ENCODE peak calls at places on chromosome 1, in nine cellular contexts. One of them, this sample, is unnamed.

GRCh38 chr1:175207971-175208370 is 15.4 kb upstream of the KIAA0040 start:
- DNase-seq in Calu3: no peak
- DNase-seq in MM.1S: no peak
- DNase-seq in PC-9: no peak
- DNase-seq in BE2C: no peak
- DNase-seq in fibroblast of lung: no peak
- DNase-seq in WTC11: no peak
- DNase-seq in psoas muscle: no peak
- DNase-seq in foreskin fibroblast: no peak
- DNase-seq in this sample: no peak

GRCh38 chr1:6105763-6106162 is 60.1 kb downstream of the KCNAB2 start:
- DNase-seq in Calu3: peak
- DNase-seq in MM.1S: no peak
- DNase-seq in PC-9: no peak
- DNase-seq in BE2C: no peak
- DNase-seq in fibroblast of lung: no peak
- DNase-seq in WTC11: no peak
- DNase-seq in psoas muscle: no peak
- DNase-seq in foreskin fibroblast: no peak
- DNase-seq in this sample: no peak

GRCh38 chr1:228497817-228498216 is 10.6 kb downstream of the RNF187 start:
- DNase-seq in Calu3: no peak
- DNase-seq in MM.1S: no peak
- DNase-seq in PC-9: no peak
- DNase-seq in BE2C: no peak
- DNase-seq in fibroblast of lung: no peak
- DNase-seq in WTC11: no peak
- DNase-seq in psoas muscle: no peak
- DNase-seq in foreskin fibroblast: no peak
- DNase-seq in this sample: no peak

GRCh38 chr1:34083974-34084373 is 81.1 kb downstream of the CSMD2 start:
- DNase-seq in Calu3: no peak
- DNase-seq in MM.1S: no peak
- DNase-seq in PC-9: no peak
- DNase-seq in BE2C: no peak
- DNase-seq in fibroblast of lung: no peak
- DNase-seq in WTC11: no peak
- DNase-seq in psoas muscle: no peak
- DNase-seq in foreskin fibroblast: no peak
- DNase-seq in this sample: no peak

GRCh38 chr1:27574871-27575831 is 28.8 kb downstream of the AHDC1 start:
- DNase-seq in Calu3: peak
- DNase-seq in MM.1S: no peak
- DNase-seq in PC-9: no peak
- DNase-seq in BE2C: peak
- DNase-seq in fibroblast of lung: peak
- DNase-seq in WTC11: peak
- DNase-seq in psoas muscle: peak
- DNase-seq in foreskin fibroblast: peak
- DNase-seq in this sample: peak

GRCh38 chr1:235421751-235422150 is 54.5 kb downstream of the TBCE start:
- DNase-seq in Calu3: no peak
- DNase-seq in MM.1S: no peak
- DNase-seq in PC-9: no peak
- DNase-seq in BE2C: peak
- DNase-seq in fibroblast of lung: no peak
- DNase-seq in WTC11: no peak
- DNase-seq in psoas muscle: no peak
- DNase-seq in foreskin fibroblast: no peak
- DNase-seq in this sample: no peak

GRCh38 chr1:51423098-51423821 is 92.9 kb upstream of the TTC39A start:
- DNase-seq in Calu3: no peak
- DNase-seq in MM.1S: no peak
- DNase-seq in PC-9: no peak
- DNase-seq in BE2C: no peak
- DNase-seq in fibroblast of lung: peak
- DNase-seq in WTC11: no peak
- DNase-seq in psoas muscle: no peak
- DNase-seq in foreskin fibroblast: peak
- DNase-seq in this sample: no peak

GRCh38 chr1:241323510-241323909 is 33.5 kb downstream of the RGS7 start:
- DNase-seq in Calu3: peak
- DNase-seq in MM.1S: peak
- DNase-seq in PC-9: no peak
- DNase-seq in BE2C: no peak
- DNase-seq in fibroblast of lung: peak
- DNase-seq in WTC11: peak
- DNase-seq in psoas muscle: no peak
- DNase-seq in foreskin fibroblast: peak
- DNase-seq in this sample: peak

GRCh38 chr1:106831511-106831910 is 225.0 kb upstream of the PRMT6 start:
- DNase-seq in Calu3: peak
- DNase-seq in MM.1S: no peak
- DNase-seq in PC-9: no peak
- DNase-seq in BE2C: no peak
- DNase-seq in fibroblast of lung: no peak
- DNase-seq in WTC11: no peak
- DNase-seq in psoas muscle: no peak
- DNase-seq in foreskin fibroblast: peak
- DNase-seq in this sample: no peak

GRCh38 chr1:161989108-161989507 is 34.6 kb downstream of the OLFML2B start:
- DNase-seq in Calu3: no peak
- DNase-seq in MM.1S: no peak
- DNase-seq in PC-9: no peak
- DNase-seq in BE2C: no peak
- DNase-seq in fibroblast of lung: no peak
- DNase-seq in WTC11: no peak
- DNase-seq in psoas muscle: no peak
- DNase-seq in foreskin fibroblast: peak
- DNase-seq in this sample: no peak

GRCh38 chr1:162019436-162019835 is 4.2 kb downstream of the OLFML2B start:
- DNase-seq in Calu3: no peak
- DNase-seq in MM.1S: no peak
- DNase-seq in PC-9: no peak
- DNase-seq in BE2C: no peak
- DNase-seq in fibroblast of lung: no peak
- DNase-seq in WTC11: no peak
- DNase-seq in psoas muscle: no peak
- DNase-seq in foreskin fibroblast: no peak
- DNase-seq in this sample: no peak

GRCh38 chr1:159188375-159188788 is 16.3 kb upstream of the ACKR1 start:
- DNase-seq in Calu3: peak
- DNase-seq in MM.1S: peak
- DNase-seq in PC-9: no peak
- DNase-seq in BE2C: no peak
- DNase-seq in fibroblast of lung: peak
- DNase-seq in WTC11: peak
- DNase-seq in psoas muscle: peak
- DNase-seq in foreskin fibroblast: peak
- DNase-seq in this sample: peak

GRCh38 chr1:998051-998821 is 1.7 kb downstream of the HES4 start:
- DNase-seq in Calu3: no peak
- DNase-seq in MM.1S: no peak
- DNase-seq in PC-9: no peak
- DNase-seq in BE2C: peak
- DNase-seq in fibroblast of lung: no peak
- DNase-seq in WTC11: peak
- DNase-seq in psoas muscle: peak
- DNase-seq in foreskin fibroblast: no peak
- DNase-seq in this sample: peak

GRCh38 chr1:171645553-171646336 is 6.7 kb downstream of the MYOC start:
- DNase-seq in Calu3: no peak
- DNase-seq in MM.1S: no peak
- DNase-seq in PC-9: no peak
- DNase-seq in BE2C: peak
- DNase-seq in fibroblast of lung: peak
- DNase-seq in WTC11: no peak
- DNase-seq in psoas muscle: peak
- DNase-seq in foreskin fibroblast: peak
- DNase-seq in this sample: no peak

GRCh38 chr1:167489581-167490340 is 28.6 kb downstream of the CD247 start:
- DNase-seq in Calu3: no peak
- DNase-seq in MM.1S: no peak
- DNase-seq in PC-9: no peak
- DNase-seq in BE2C: no peak
- DNase-seq in fibroblast of lung: no peak
- DNase-seq in WTC11: peak
- DNase-seq in psoas muscle: no peak
- DNase-seq in foreskin fibroblast: no peak
- DNase-seq in this sample: peak

GRCh38 chr1:96596226-96596625 is 125.4 kb upstream of the PTBP2 start:
- DNase-seq in Calu3: peak
- DNase-seq in MM.1S: peak
- DNase-seq in PC-9: peak
- DNase-seq in BE2C: peak
- DNase-seq in fibroblast of lung: peak
- DNase-seq in WTC11: peak
- DNase-seq in psoas muscle: no peak
- DNase-seq in foreskin fibroblast: peak
- DNase-seq in this sample: peak
- TF ChIP-seq CTCF in Calu3: peak
- TF ChIP-seq CTCF in MM.1S: peak
- TF ChIP-seq CTCF in PC-9: peak
- TF ChIP-seq CTCF in BE2C: peak
- TF ChIP-seq CTCF in fibroblast of lung: peak
- TF ChIP-seq CTCF in WTC11: peak
- TF ChIP-seq CTCF in psoas muscle: peak
- TF ChIP-seq CTCF in foreskin fibroblast: peak
- TF ChIP-seq CTCF in this sample: peak

DNA sequence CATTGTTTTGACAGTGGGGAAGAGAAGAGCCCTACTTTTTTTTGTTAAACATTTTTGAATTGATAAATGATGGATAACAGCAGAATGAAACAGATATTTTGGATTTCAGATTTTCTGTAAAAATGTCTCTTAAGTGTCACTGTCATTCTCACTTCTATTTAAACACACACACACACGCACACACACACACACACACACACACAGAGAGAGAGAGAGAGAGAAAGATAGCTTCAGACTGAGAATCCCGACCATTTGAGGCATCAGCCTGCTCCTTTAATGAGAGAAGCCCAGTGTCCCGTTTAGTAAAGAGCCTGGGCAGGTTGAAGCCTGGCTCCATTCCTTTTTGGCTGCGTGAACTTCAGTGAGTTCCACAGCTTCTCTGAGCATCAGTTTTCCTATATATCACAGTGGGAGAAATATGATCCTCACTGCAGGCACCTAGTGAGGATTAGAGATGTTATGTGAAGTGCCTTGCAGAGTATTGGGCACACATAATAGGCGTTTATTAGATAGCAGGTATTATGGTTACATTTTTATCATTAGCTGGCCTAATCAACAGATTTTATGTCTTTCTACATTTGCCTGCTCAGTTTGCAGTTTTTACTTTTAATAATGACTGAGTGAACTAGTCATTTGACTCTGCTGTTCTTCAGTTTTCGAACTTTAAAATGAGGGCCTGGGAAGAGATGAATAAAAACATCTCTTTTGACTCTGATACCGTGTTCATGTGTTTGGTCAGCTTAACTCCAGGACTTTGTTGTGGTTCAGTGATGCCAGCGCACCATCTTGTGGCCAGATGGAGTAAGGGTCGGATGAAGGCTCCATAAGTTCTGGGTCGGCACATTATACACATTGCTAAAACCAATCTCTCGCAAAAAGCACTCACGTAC is 78.8 kb upstream of the GPR88 start:
- DNase-seq in Calu3: peak
- DNase-seq in MM.1S: peak
- DNase-seq in PC-9: peak
- DNase-seq in BE2C: peak
- DNase-seq in fibroblast of lung: peak
- DNase-seq in WTC11: peak
- DNase-seq in psoas muscle: peak
- DNase-seq in foreskin fibroblast: peak
- DNase-seq in this sample: peak
- TF ChIP-seq CTCF in Calu3: peak
- TF ChIP-seq CTCF in MM.1S: peak
- TF ChIP-seq CTCF in PC-9: peak
- TF ChIP-seq CTCF in BE2C: peak
- TF ChIP-seq CTCF in fibroblast of lung: peak
- TF ChIP-seq CTCF in WTC11: peak
- TF ChIP-seq CTCF in psoas muscle: peak
- TF ChIP-seq CTCF in foreskin fibroblast: peak
- TF ChIP-seq CTCF in this sample: peak

DNA sequence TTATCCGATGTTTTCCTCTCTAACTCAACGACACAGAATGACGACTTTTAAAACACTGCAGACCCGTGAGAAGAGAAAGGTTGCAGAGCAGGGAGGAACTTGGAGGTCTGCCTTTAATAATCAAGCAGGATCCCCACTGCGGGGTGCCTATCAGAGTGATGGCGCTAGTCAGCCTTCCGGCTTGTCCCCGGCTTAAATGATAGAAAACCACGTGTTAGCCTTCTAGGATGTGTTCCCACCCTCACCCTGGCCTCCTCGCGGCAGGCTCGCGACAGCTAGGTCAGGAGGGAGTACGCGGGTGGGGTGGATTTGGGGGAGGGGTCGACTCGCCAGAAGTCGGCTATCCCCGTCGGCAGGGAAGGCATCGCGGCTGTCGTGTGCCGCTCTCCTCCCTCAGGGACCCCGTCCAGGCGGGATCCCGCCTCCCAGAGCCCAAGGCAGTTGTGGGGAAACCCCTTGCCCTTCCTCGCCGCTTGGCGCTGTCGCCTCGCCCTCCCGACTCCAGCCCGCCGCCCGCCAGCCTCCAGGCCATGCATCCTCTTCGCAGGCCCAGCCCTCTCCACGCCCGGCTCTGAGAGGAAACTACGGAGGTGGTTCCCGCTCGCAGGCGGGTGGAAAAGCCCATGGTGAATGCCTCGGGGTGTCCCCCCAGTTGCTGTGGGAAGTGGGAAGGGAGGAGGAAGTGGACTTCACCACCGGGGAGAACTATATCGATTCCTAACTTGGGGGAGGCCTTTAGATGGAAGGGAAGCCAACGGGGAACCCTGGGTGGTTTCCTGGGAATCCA is 1.1 kb upstream of the SMG7 start:
- DNase-seq in Calu3: peak
- DNase-seq in MM.1S: peak
- DNase-seq in PC-9: peak
- DNase-seq in BE2C: peak
- DNase-seq in fibroblast of lung: peak
- DNase-seq in WTC11: peak
- DNase-seq in psoas muscle: peak
- DNase-seq in foreskin fibroblast: peak
- DNase-seq in this sample: peak
- TF ChIP-seq CTCF in Calu3: no peak
- TF ChIP-seq CTCF in MM.1S: peak
- TF ChIP-seq CTCF in PC-9: peak
- TF ChIP-seq CTCF in BE2C: peak
- TF ChIP-seq CTCF in fibroblast of lung: no peak
- TF ChIP-seq CTCF in WTC11: no peak
- TF ChIP-seq CTCF in psoas muscle: peak
- TF ChIP-seq CTCF in foreskin fibroblast: no peak
- TF ChIP-seq CTCF in this sample: no peak

DNA sequence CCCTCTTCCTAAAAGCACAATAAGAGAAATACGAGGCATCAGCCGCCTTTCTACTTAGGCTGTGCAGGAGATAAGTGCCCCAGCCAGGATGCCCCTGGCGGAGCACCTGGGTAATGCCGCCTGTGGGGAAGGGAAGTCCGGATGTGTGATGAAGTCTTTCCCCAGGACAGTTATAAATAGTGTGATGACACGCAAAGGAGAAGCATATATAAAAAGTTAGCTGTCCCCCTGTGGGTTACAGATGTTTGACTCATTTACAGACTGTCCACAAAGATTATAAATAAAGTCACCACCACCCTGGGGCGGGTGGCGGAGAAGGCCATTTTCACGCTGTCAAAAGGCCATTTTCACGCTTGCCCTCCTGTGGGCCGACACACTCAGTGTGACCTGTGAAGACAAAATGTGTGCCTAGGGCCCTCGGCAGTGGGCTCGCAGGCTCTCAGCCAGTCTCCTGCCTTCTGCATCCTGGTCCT is 6.3 kb downstream of the KCNN3 start:
- DNase-seq in Calu3: peak
- DNase-seq in MM.1S: no peak
- DNase-seq in PC-9: peak
- DNase-seq in BE2C: peak
- DNase-seq in fibroblast of lung: peak
- DNase-seq in WTC11: peak
- DNase-seq in psoas muscle: peak
- DNase-seq in foreskin fibroblast: no peak
- DNase-seq in this sample: peak
- TF ChIP-seq CTCF in Calu3: peak
- TF ChIP-seq CTCF in MM.1S: peak
- TF ChIP-seq CTCF in PC-9: peak
- TF ChIP-seq CTCF in BE2C: peak
- TF ChIP-seq CTCF in fibroblast of lung: peak
- TF ChIP-seq CTCF in WTC11: peak
- TF ChIP-seq CTCF in psoas muscle: peak
- TF ChIP-seq CTCF in foreskin fibroblast: peak
- TF ChIP-seq CTCF in this sample: peak

This sample was measured in nephron progenitor cell.